ENCODE peak calls at places on chromosomes 6 and 20, in seven cellular contexts. Z is colonic mucosa, F is cardiac muscle cell, M is stomach, K is heart right ventricle, R is neural progenitor cell, A is prostate gland. Q is an unnamed sample.
A peak's percentile ranks its signal among the peaks of the same experiment; 100 is the strongest.

GRCh38 chr6:14897836-14898235 is 348.0 kb upstream of the JARID2 start:
- DNase-seq in Z (no peak), R (no peak), A (no peak), M (no peak), F (no peak), K (no peak), Q (no peak)

GRCh38 chr20:32205502-32206382 is 1.8 kb downstream of the PLAGL2 start:
- DNase-seq in K (no peak), F (peak; percentile 35), Z (no peak), A (no peak), M (no peak), R (peak; percentile 59), Q (no peak)

GRCh38 chr6:158468666-158469065 is 91.2 kb upstream of the TMEM181 start:
- DNase-seq in M (no peak), R (peak; percentile 15), K (no peak), Z (peak; percentile 24), A (no peak), F (no peak), Q (no peak)

GRCh38 chr20:38828514-38829295 is 23.2 kb downstream of the PPP1R16B start:
- DNase-seq in A (no peak), K (no peak), R (no peak), Z (no peak), F (no peak), M (no peak), Q (no peak)

GRCh38 chr6:11033825-11034224 is 10.3 kb downstream of the ELOVL2 start:
- DNase-seq in K (no peak), R (no peak), M (no peak), A (no peak), Z (no peak), F (peak; percentile 72), Q (no peak)

GRCh38 chr6:162572240-162572639 is 155.3 kb downstream of the PRKN start:
- DNase-seq in K (no peak), A (no peak), M (no peak), F (no peak), Z (no peak), R (no peak), Q (no peak)

GRCh38 chr6:2687456-2687855 is 63.3 kb downstream of the MYLK4 start:
- DNase-seq in K (no peak), Z (no peak), A (no peak), M (no peak), F (no peak), R (no peak), Q (no peak)

GRCh38 chr20:22684072-22684762 is 99.8 kb upstream of the FOXA2 start:
- DNase-seq in Z (peak; percentile 67), R (peak; percentile 87), K (peak; percentile 69), M (peak; percentile 78), F (peak; percentile 86), A (peak; percentile 60), Q (peak; percentile 78)

GRCh38 chr6:169188051-169188863 is 65.4 kb downstream of the THBS2 start:
- DNase-seq in F (peak; percentile 84), R (no peak), A (no peak), K (no peak), M (no peak), Z (no peak), Q (no peak)

GRCh38 chr20:49948809-49949507 is 12.8 kb downstream of the RNF114 start:
- DNase-seq in M (no peak), F (peak; percentile 67), Z (no peak), A (no peak), K (no peak), R (no peak), Q (no peak)

GRCh38 chr20:47350181-47350550 is 6.3 kb downstream of the ZMYND8 start:
- DNase-seq in Z (no peak), R (no peak), A (no peak), F (no peak), M (no peak), K (no peak), Q (no peak)

GRCh38 chr6:109446541-109446940 is 6.0 kb downstream of the SMPD2 start:
- DNase-seq in M (peak; percentile 19), R (no peak), Z (no peak), A (no peak), K (no peak), F (no peak), Q (no peak)

GRCh38 chr6:129642322-129642721 is 67.7 kb downstream of the ARHGAP18 start:
- DNase-seq in F (no peak), A (no peak), K (no peak), R (no peak), Z (no peak), M (no peak), Q (no peak)

GRCh38 chr20:63129991-63130653 is 85.8 kb downstream of the YTHDF1 start:
- DNase-seq in A (no peak), K (no peak), Z (no peak), M (no peak), R (peak; percentile 52), F (peak; percentile 3), Q (no peak)

GRCh38 chr20:9068896-9069663 is at the start of gene PLCB4:
- DNase-seq in R (peak; percentile 74), Z (peak; percentile 77), F (peak; percentile 34), K (peak; percentile 51), A (peak; percentile 45), M (peak; percentile 68), Q (no peak)

GRCh38 chr6:170132561-170132991 is 158.3 kb downstream of the DLL1 start:
- DNase-seq in R (no peak), Z (no peak), F (no peak), M (peak; percentile 17), K (no peak), A (no peak), Q (no peak)

GRCh38 chr6:134534708-134535149 is 216.8 kb upstream of the SGK1 start:
- DNase-seq in M (no peak), Z (no peak), F (no peak), R (no peak), A (no peak), K (no peak), Q (no peak)

GRCh38 chr6:106513813-106514212 is 115.5 kb downstream of the RTN4IP1 start:
- DNase-seq in M (no peak), K (no peak), Z (peak; percentile 49), R (no peak), F (no peak), A (no peak), Q (no peak)

GRCh38 chr6:154169193-154169847 is 130.3 kb downstream of the OPRM1 start:
- DNase-seq in A (no peak), M (no peak), F (peak; percentile 20), R (no peak), Z (no peak), K (no peak), Q (no peak)

GRCh38 chr6:300494-301198 is 8.4 kb downstream of the DUSP22 start:
- DNase-seq in R (no peak), K (no peak), Z (no peak), M (no peak), F (no peak), A (no peak), Q (no peak)

DNA sequence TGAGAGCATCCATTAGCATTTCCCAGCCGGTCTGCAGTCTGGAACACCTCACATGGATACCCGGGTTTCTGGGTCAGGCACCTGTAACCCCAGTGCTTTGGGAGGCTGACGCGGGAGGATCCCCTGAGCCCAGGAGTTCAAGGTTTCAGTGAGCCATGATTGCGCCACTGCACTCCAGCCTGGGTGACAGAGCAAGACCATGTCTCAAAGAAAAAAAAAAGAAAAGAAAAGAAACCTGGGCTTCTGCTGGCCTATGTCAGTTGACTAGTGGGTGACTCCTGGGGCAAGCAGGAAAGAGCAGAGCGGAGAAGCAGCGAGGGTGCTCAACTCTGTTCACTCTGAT is 90.2 kb downstream of the TCP11 start:
- DNase-seq in A (no peak), K (no peak), R (no peak), M (no peak), F (no peak), Z (no peak), Q (no peak)
- H3K4me1 ChIP-seq in A (no peaks in the 10 kb centered on the region), K (peaks cover 83% of the 10 kb centered on the region), R (peaks cover 50% of the 10 kb centered on the region), M (peaks cover 33% of the 10 kb centered on the region), F (peaks cover 30% of the 10 kb centered on the region), Z (peaks cover 21% of the 10 kb centered on the region), Q (peaks cover 97% of the 10 kb centered on the region)

GRCh38 chr6:111763381-111763780 is 109.9 kb downstream of the FYN start:
- DNase-seq in R (no peak), Z (no peak), K (no peak), F (no peak), A (no peak), M (no peak), Q (no peak)

GRCh38 chr6:111765681-111766523 is 107.3 kb downstream of the FYN start:
- DNase-seq in M (no peak), A (no peak), F (peak; percentile 61), Z (no peak), R (no peak), K (no peak), Q (no peak)

GRCh38 chr6:111766524-111766857 is 106.8 kb downstream of the FYN start:
- DNase-seq in K (no peak), M (no peak), Z (no peak), R (no peak), F (no peak), A (no peak), Q (no peak)

GRCh38 chr6:111761783-111762312 is 111.4 kb downstream of the FYN start:
- DNase-seq in R (peak; percentile 15), A (no peak), M (no peak), F (peak; percentile 63), Z (no peak), K (no peak), Q (no peak)

DNA sequence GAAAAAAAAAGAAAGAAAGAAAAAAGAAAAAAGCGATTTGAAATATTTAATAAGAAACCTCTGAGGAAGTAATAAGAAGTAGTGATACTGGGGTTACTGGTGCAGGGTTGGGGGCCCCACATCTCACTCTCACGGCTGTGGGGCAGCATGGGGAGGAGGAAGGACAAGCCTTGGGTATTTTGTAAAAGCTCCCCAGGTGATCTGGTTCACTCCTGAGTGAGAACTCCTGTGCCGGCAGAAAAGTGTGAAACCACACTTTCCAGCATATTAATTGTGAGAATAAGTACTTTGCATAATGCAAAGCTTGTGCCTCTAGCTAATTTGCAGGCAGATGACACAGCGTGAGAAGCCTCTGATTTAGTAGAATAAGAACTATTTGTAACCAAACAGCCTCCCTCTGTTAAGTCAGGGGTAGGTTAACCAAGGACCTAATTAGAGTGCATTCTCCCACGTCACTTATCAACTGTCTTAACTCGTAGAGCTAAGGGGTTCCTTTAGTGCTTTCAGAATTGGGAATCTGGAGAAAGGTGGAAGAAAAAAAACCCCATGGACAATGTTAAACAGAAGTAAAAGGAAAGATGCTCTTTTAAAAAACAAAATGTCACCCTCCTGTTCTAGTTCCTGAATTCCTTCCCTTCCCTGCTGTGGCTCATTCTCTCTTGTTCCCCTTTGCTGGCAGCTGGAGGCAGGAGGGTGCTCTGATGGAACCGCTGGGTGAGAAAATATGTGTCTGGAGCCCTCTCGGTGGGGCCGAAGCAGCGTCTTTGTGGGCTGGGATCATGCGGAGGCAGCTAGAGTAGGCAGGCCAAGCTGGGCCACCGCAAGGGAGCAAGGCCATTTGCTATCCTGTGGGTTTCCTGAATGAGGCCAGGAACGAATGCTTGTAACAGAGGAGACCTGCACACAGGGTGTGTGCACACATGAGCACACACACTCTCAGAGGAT is 108.7 kb downstream of the FYN start:
- DNase-seq in M (no peak), R (peak; percentile 56), K (no peak), A (no peak), Z (no peak), F (no peak), Q (no peak)
- H3K4me1 ChIP-seq in M (peaks cover 9% of the 10 kb centered on the region), R (peaks cover 40% of the 10 kb centered on the region), K (peaks cover 92% of the 10 kb centered on the region), A (no peaks in the 10 kb centered on the region), Z (no peaks in the 10 kb centered on the region), F (peaks cover 52% of the 10 kb centered on the region), Q (no peaks in the 10 kb centered on the region)

GRCh38 chr6:149371154-149371553 is 28.9 kb upstream of the SUMO4 start:
- DNase-seq in M (no peak), R (no peak), K (no peak), F (no peak), A (no peak), Z (no peak), Q (no peak)
- H3K4me1 ChIP-seq in M (peaks cover 11% of the 10 kb centered on the region), R (no peaks in the 10 kb centered on the region), K (peaks cover 19% of the 10 kb centered on the region), F (peaks cover 12% of the 10 kb centered on the region), A (no peaks in the 10 kb centered on the region), Z (no peaks in the 10 kb centered on the region), Q (no peaks in the 10 kb centered on the region)

GRCh38 chr6:37284781-37285180 is 26.8 kb upstream of the TMEM217 start:
- DNase-seq in R (no peak), A (no peak), K (no peak), M (no peak), Z (no peak), F (no peak), Q (no peak)
- H3K4me1 ChIP-seq in R (no peaks in the 10 kb centered on the region), A (no peaks in the 10 kb centered on the region), K (peaks cover 44% of the 10 kb centered on the region), M (peaks cover 18% of the 10 kb centered on the region), Z (no peaks in the 10 kb centered on the region), F (peaks cover 8% of the 10 kb centered on the region), Q (peaks cover 2% of the 10 kb centered on the region)

Q was measured in right atrium auricular region.